ENCODE peak calls at places on chromosomes 11 and 22, in ten cellular contexts. One of them, this sample, is unnamed.

GRCh38 chr11:62452261-62452660 is 33.4 kb downstream of the SCGB1A1 start:
- DNase-seq in suprapubic skin: no peak
- DNase-seq in H1: no peak
- DNase-seq in esophagus muscularis mucosa: no peak
- DNase-seq in spleen: no peak
- DNase-seq in HCT116: no peak
- DNase-seq in transverse colon: no peak
- DNase-seq in sigmoid colon: no peak
- DNase-seq in stomach: no peak
- DNase-seq in GM12892: no peak
- DNase-seq in this sample: no peak

GRCh38 chr22:44700456-44700855 is 1.5 kb upstream of the PRR5 start:
- DNase-seq in H1: no peak
- DNase-seq in stomach: no peak
- DNase-seq in spleen: no peak
- DNase-seq in GM12892: no peak
- DNase-seq in sigmoid colon: no peak
- DNase-seq in HCT116: no peak
- DNase-seq in transverse colon: no peak
- DNase-seq in suprapubic skin: no peak
- DNase-seq in esophagus muscularis mucosa: no peak
- DNase-seq in this sample: no peak

GRCh38 chr22:21961886-21962654 is 9.4 kb upstream of the PPM1F start:
- DNase-seq in HCT116: no peak
- DNase-seq in GM12892: no peak
- DNase-seq in spleen: no peak
- DNase-seq in sigmoid colon: no peak
- DNase-seq in transverse colon: no peak
- DNase-seq in stomach: peak; percentile 69
- DNase-seq in H1: no peak
- DNase-seq in suprapubic skin: no peak
- DNase-seq in esophagus muscularis mucosa: no peak
- DNase-seq in this sample: no peak

GRCh38 chr11:72581067-72581466 is 93.2 kb downstream of the PDE2A start:
- DNase-seq in transverse colon: no peak
- DNase-seq in GM12892: no peak
- DNase-seq in esophagus muscularis mucosa: no peak
- DNase-seq in suprapubic skin: peak; percentile 44
- DNase-seq in HCT116: no peak
- DNase-seq in stomach: no peak
- DNase-seq in sigmoid colon: peak; percentile 33
- DNase-seq in H1: no peak
- DNase-seq in spleen: peak; percentile 63
- DNase-seq in this sample: no peak

GRCh38 chr11:7892751-7893356 is 38.2 kb downstream of the OR10A6 start:
- DNase-seq in suprapubic skin: no peak
- DNase-seq in spleen: no peak
- DNase-seq in transverse colon: no peak
- DNase-seq in HCT116: peak; percentile 22
- DNase-seq in esophagus muscularis mucosa: no peak
- DNase-seq in stomach: no peak
- DNase-seq in sigmoid colon: no peak
- DNase-seq in H1: no peak
- DNase-seq in GM12892: no peak
- DNase-seq in this sample: no peak

GRCh38 chr11:75096456-75097172 is at the start of gene OR2AT4:
- DNase-seq in sigmoid colon: no peak
- DNase-seq in GM12892: no peak
- DNase-seq in stomach: no peak
- DNase-seq in esophagus muscularis mucosa: no peak
- DNase-seq in H1: no peak
- DNase-seq in suprapubic skin: no peak
- DNase-seq in transverse colon: no peak
- DNase-seq in HCT116: no peak
- DNase-seq in spleen: no peak
- DNase-seq in this sample: no peak

GRCh38 chr11:57121996-57122395 is 59.8 kb upstream of the LRRC55 start:
- DNase-seq in suprapubic skin: no peak
- DNase-seq in H1: no peak
- DNase-seq in stomach: no peak
- DNase-seq in transverse colon: no peak
- DNase-seq in sigmoid colon: no peak
- DNase-seq in HCT116: no peak
- DNase-seq in spleen: no peak
- DNase-seq in GM12892: no peak
- DNase-seq in esophagus muscularis mucosa: no peak
- DNase-seq in this sample: no peak

GRCh38 chr11:9600651-9601040 is 27.2 kb downstream of the WEE1 start:
- DNase-seq in sigmoid colon: no peak
- DNase-seq in spleen: no peak
- DNase-seq in stomach: no peak
- DNase-seq in transverse colon: no peak
- DNase-seq in H1: peak; percentile 32
- DNase-seq in suprapubic skin: peak; percentile 11
- DNase-seq in HCT116: peak; percentile 35
- DNase-seq in GM12892: no peak
- DNase-seq in esophagus muscularis mucosa: peak; percentile 14
- DNase-seq in this sample: no peak

GRCh38 chr11:2771758-2772466 is 72.1 kb upstream of the KCNQ1OT1 start:
- DNase-seq in stomach: peak; percentile 19
- DNase-seq in H1: peak; percentile 43
- DNase-seq in sigmoid colon: peak; percentile 60
- DNase-seq in GM12892: no peak
- DNase-seq in transverse colon: no peak
- DNase-seq in esophagus muscularis mucosa: peak; percentile 80
- DNase-seq in suprapubic skin: peak; percentile 69
- DNase-seq in HCT116: no peak
- DNase-seq in spleen: peak; percentile 41
- DNase-seq in this sample: no peak

DNA sequence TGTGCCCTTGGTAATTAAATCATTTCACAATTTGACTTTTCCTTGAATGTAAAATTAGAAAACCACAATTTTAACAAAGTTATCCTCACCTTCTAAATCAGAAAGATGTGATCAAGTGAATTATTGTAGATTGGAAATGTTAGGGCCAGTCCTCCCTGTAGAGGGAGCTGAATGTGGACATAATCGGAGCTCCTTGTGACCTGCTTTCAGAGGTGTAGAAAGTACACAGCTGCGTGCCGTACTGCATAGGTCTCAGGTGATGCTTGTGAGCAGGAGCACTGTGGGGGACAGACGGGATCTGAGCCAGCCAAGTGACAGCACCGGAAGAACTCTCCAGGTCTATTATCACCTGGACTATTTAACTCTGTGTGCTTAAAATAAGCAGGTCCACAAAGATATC is 338.0 kb downstream of the AASDHPPT start:
- DNase-seq in suprapubic skin: no peak
- DNase-seq in HCT116: no peak
- DNase-seq in H1: no peak
- DNase-seq in esophagus muscularis mucosa: no peak
- DNase-seq in stomach: no peak
- DNase-seq in spleen: no peak
- DNase-seq in GM12892: no peak
- DNase-seq in sigmoid colon: no peak
- DNase-seq in transverse colon: no peak
- DNase-seq in this sample: no peak
- TF ChIP-seq POLR2A in suprapubic skin: no peak
- TF ChIP-seq POLR2A in HCT116: no peak
- TF ChIP-seq POLR2A in H1: no peak
- TF ChIP-seq POLR2A in esophagus muscularis mucosa: no peak
- TF ChIP-seq POLR2A in stomach: no peak
- TF ChIP-seq POLR2A in spleen: no peak
- TF ChIP-seq POLR2A in GM12892: no peak
- TF ChIP-seq POLR2A in sigmoid colon: no peak
- TF ChIP-seq POLR2A in transverse colon: no peak
- TF ChIP-seq POLR2A in this sample: no peak

GRCh38 chr11:118621071-118621815 is 13.8 kb downstream of the PHLDB1 start:
- DNase-seq in transverse colon: peak; percentile 82
- DNase-seq in esophagus muscularis mucosa: peak; percentile 96
- DNase-seq in HCT116: peak; percentile 51
- DNase-seq in suprapubic skin: peak; percentile 91
- DNase-seq in stomach: peak; percentile 85
- DNase-seq in GM12892: no peak
- DNase-seq in spleen: peak; percentile 87
- DNase-seq in sigmoid colon: peak; percentile 96
- DNase-seq in H1: peak; percentile 89
- DNase-seq in this sample: peak; percentile 51

GRCh38 chr11:118618115-118618990 is 10.9 kb downstream of the PHLDB1 start:
- DNase-seq in sigmoid colon: peak; percentile 90
- DNase-seq in HCT116: no peak
- DNase-seq in stomach: peak; percentile 44
- DNase-seq in transverse colon: no peak
- DNase-seq in spleen: peak; percentile 74
- DNase-seq in suprapubic skin: peak; percentile 82
- DNase-seq in GM12892: no peak
- DNase-seq in esophagus muscularis mucosa: no peak
- DNase-seq in H1: no peak
- DNase-seq in this sample: no peak

GRCh38 chr11:118619444-118620205 is 12.2 kb downstream of the PHLDB1 start:
- DNase-seq in esophagus muscularis mucosa: no peak
- DNase-seq in stomach: no peak
- DNase-seq in sigmoid colon: peak; percentile 80
- DNase-seq in spleen: peak; percentile 37
- DNase-seq in transverse colon: no peak
- DNase-seq in HCT116: no peak
- DNase-seq in H1: no peak
- DNase-seq in GM12892: no peak
- DNase-seq in suprapubic skin: no peak
- DNase-seq in this sample: no peak

GRCh38 chr11:118620529-118621070 is 13.2 kb downstream of the PHLDB1 start:
- DNase-seq in HCT116: no peak
- DNase-seq in sigmoid colon: no peak
- DNase-seq in suprapubic skin: no peak
- DNase-seq in esophagus muscularis mucosa: no peak
- DNase-seq in stomach: no peak
- DNase-seq in H1: no peak
- DNase-seq in spleen: peak; percentile 69
- DNase-seq in transverse colon: no peak
- DNase-seq in GM12892: no peak
- DNase-seq in this sample: no peak

DNA sequence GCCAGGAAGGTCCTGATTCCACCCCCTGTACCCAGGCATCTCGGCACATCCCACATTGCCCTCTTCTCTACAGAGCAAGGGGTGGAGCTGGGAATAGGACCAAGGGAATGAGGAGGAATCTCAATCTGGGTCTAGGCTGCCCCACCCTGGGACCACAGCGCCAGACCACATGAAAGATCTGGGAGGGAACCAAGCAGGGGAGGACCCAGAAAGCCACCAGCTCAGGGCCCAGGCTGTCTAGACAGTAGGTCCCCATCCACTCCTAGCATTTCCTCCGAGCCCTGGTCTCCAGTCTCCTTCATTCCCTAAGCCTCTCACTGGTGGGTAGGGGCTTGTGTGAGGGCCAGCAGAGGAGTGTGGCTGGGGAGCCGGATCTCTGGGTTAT is 11.6 kb downstream of the PHLDB1 start:
- DNase-seq in GM12892: no peak
- DNase-seq in H1: no peak
- DNase-seq in suprapubic skin: no peak
- DNase-seq in spleen: peak; percentile 43
- DNase-seq in transverse colon: no peak
- DNase-seq in stomach: no peak
- DNase-seq in esophagus muscularis mucosa: no peak
- DNase-seq in sigmoid colon: peak; percentile 82
- DNase-seq in HCT116: no peak
- DNase-seq in this sample: no peak
- TF ChIP-seq POLR2AphosphoS5 in GM12892: no peak
- TF ChIP-seq POLR2AphosphoS5 in H1: no peak
- TF ChIP-seq POLR2AphosphoS5 in suprapubic skin: no peak
- TF ChIP-seq POLR2AphosphoS5 in spleen: no peak
- TF ChIP-seq POLR2AphosphoS5 in transverse colon: no peak
- TF ChIP-seq POLR2AphosphoS5 in stomach: no peak
- TF ChIP-seq POLR2AphosphoS5 in esophagus muscularis mucosa: no peak
- TF ChIP-seq POLR2AphosphoS5 in sigmoid colon: no peak
- TF ChIP-seq POLR2AphosphoS5 in HCT116: no peak
- TF ChIP-seq POLR2AphosphoS5 in this sample: no peak

GRCh38 chr11:130852589-130852988 is 63.7 kb downstream of the SNX19 start:
- DNase-seq in H1: no peak
- DNase-seq in transverse colon: no peak
- DNase-seq in HCT116: no peak
- DNase-seq in stomach: no peak
- DNase-seq in GM12892: no peak
- DNase-seq in spleen: no peak
- DNase-seq in esophagus muscularis mucosa: no peak
- DNase-seq in sigmoid colon: no peak
- DNase-seq in suprapubic skin: no peak
- DNase-seq in this sample: no peak
- TF ChIP-seq POLR2A in H1: no peak
- TF ChIP-seq POLR2A in transverse colon: no peak
- TF ChIP-seq POLR2A in HCT116: no peak
- TF ChIP-seq POLR2A in stomach: no peak
- TF ChIP-seq POLR2A in GM12892: no peak
- TF ChIP-seq POLR2A in spleen: no peak
- TF ChIP-seq POLR2A in esophagus muscularis mucosa: no peak
- TF ChIP-seq POLR2A in sigmoid colon: no peak
- TF ChIP-seq POLR2A in suprapubic skin: no peak
- TF ChIP-seq POLR2A in this sample: no peak

GRCh38 chr22:17648564-17648963 is 10.0 kb downstream of the BCL2L13 start:
- DNase-seq in transverse colon: no peak
- DNase-seq in GM12892: no peak
- DNase-seq in H1: no peak
- DNase-seq in sigmoid colon: no peak
- DNase-seq in HCT116: no peak
- DNase-seq in suprapubic skin: no peak
- DNase-seq in stomach: no peak
- DNase-seq in spleen: no peak
- DNase-seq in esophagus muscularis mucosa: no peak
- DNase-seq in this sample: no peak

GRCh38 chr22:17647996-17648395 is 9.4 kb downstream of the BCL2L13 start:
- DNase-seq in sigmoid colon: no peak
- DNase-seq in spleen: no peak
- DNase-seq in transverse colon: no peak
- DNase-seq in esophagus muscularis mucosa: no peak
- DNase-seq in HCT116: no peak
- DNase-seq in suprapubic skin: no peak
- DNase-seq in H1: no peak
- DNase-seq in GM12892: no peak
- DNase-seq in stomach: no peak
- DNase-seq in this sample: no peak

GRCh38 chr22:17647452-17647851 is 8.9 kb downstream of the BCL2L13 start:
- DNase-seq in esophagus muscularis mucosa: no peak
- DNase-seq in transverse colon: no peak
- DNase-seq in sigmoid colon: no peak
- DNase-seq in spleen: no peak
- DNase-seq in GM12892: no peak
- DNase-seq in suprapubic skin: no peak
- DNase-seq in H1: no peak
- DNase-seq in HCT116: no peak
- DNase-seq in stomach: no peak
- DNase-seq in this sample: no peak
- TF ChIP-seq POLR2AphosphoS5 in esophagus muscularis mucosa: no peak
- TF ChIP-seq POLR2AphosphoS5 in transverse colon: no peak
- TF ChIP-seq POLR2AphosphoS5 in sigmoid colon: no peak
- TF ChIP-seq POLR2AphosphoS5 in spleen: no peak
- TF ChIP-seq POLR2AphosphoS5 in GM12892: no peak
- TF ChIP-seq POLR2AphosphoS5 in suprapubic skin: no peak
- TF ChIP-seq POLR2AphosphoS5 in H1: no peak
- TF ChIP-seq POLR2AphosphoS5 in HCT116: no peak
- TF ChIP-seq POLR2AphosphoS5 in stomach: no peak
- TF ChIP-seq POLR2AphosphoS5 in this sample: no peak

This sample was measured in GM12891.